ENCODE peak calls at places on chromosome 17, in six cellular contexts. Q, R, H, U, G and E are unnamed samples.

GRCh38 chr17:71071837-71072236 is 902.5 kb downstream of the KCNJ2 start:
- DNase-seq in Q (no peak), R (no peak), H (no peak), U (no peak), G (peak; percentile 88), E (peak; percentile 94)

GRCh38 chr17:11986179-11986938 is 10.9 kb downstream of the ZNF18 start:
- DNase-seq in Q (no peak), R (no peak), H (no peak), U (no peak), G (no peak), E (no peak)

GRCh38 chr17:21345236-21345635 is 30.9 kb upstream of the KCNJ12 start:
- DNase-seq in Q (no peak), R (no peak), H (no peak), U (no peak), G (no peak), E (no peak)

GRCh38 chr17:59751955-59752413 is 44.5 kb downstream of the VMP1 start:
- DNase-seq in Q (no peak), R (no peak), H (no peak), U (no peak), G (no peak), E (no peak)

GRCh38 chr17:77846531-77847085 is 111.9 kb upstream of the TNRC6C start:
- DNase-seq in Q (no peak), R (no peak), H (peak; percentile 87), U (no peak), G (no peak), E (no peak)

GRCh38 chr17:4920351-4921048 is 11.6 kb upstream of the GP1BA start:
- DNase-seq in Q (no peak), R (no peak), H (no peak), U (no peak), G (no peak), E (no peak)

GRCh38 chr17:72751746-72752145 is 340.7 kb downstream of the SLC39A11 start:
- DNase-seq in Q (no peak), R (no peak), H (no peak), U (no peak), G (no peak), E (no peak)

GRCh38 chr17:4087911-4088693 is 54.7 kb downstream of the ZZEF1 start:
- DNase-seq in Q (no peak), R (no peak), H (no peak), U (no peak), G (peak; percentile 44), E (no peak)

GRCh38 chr17:40317880-40318834 is 9.2 kb downstream of the RARA start:
- DNase-seq in Q (peak; percentile 99), R (peak; percentile 97), H (peak; percentile 87), U (peak; percentile 96), G (peak; percentile 89), E (peak; percentile 88)

GRCh38 chr17:39954876-39955275 is 7.9 kb upstream of the GSDMA start:
- DNase-seq in Q (no peak), R (no peak), H (no peak), U (no peak), G (no peak), E (no peak)

GRCh38 chr17:64291268-64291851 is 28.3 kb upstream of the TEX2 start:
- DNase-seq in Q (no peak), R (no peak), H (no peak), U (no peak), G (no peak), E (peak; percentile 6)

GRCh38 chr17:82781894-82782274 is 30.0 kb downstream of the TBCD start:
- DNase-seq in Q (peak; percentile 95), R (peak; percentile 88), H (peak; percentile 92), U (peak; percentile 90), G (peak; percentile 61), E (peak; percentile 85)

GRCh38 chr17:72502111-72502939 is 381.5 kb downstream of the SOX9 start:
- DNase-seq in Q (no peak), R (peak; percentile 37), H (peak; percentile 49), U (peak; percentile 68), G (no peak), E (no peak)

GRCh38 chr17:63295288-63295687 is 150.8 kb downstream of the CYB561 start:
- DNase-seq in Q (no peak), R (no peak), H (no peak), U (no peak), G (no peak), E (no peak)

GRCh38 chr17:74512624-74513084 is 18.6 kb downstream of the CD300LB start:
- DNase-seq in Q (no peak), R (no peak), H (no peak), U (peak; percentile 41), G (no peak), E (no peak)

GRCh38 chr17:312476-313148 is 40.0 kb downstream of the RPH3AL start:
- DNase-seq in Q (no peak), R (no peak), H (no peak), U (no peak), G (no peak), E (peak; percentile 25)

GRCh38 chr17:82356845-82357355 is 2.1 kb upstream of the TEX19 start:
- DNase-seq in Q (peak; percentile 72), R (peak; percentile 67), H (peak; percentile 73), U (no peak), G (no peak), E (no peak)

GRCh38 chr17:16937431-16937830 is 34.5 kb downstream of the TNFRSF13B start:
- DNase-seq in Q (no peak), R (no peak), H (no peak), U (peak; percentile 38), G (no peak), E (no peak)

GRCh38 chr17:6713130-6713917 is at the start of gene SLC13A5:
- DNase-seq in Q (peak; percentile 90), R (no peak), H (no peak), U (peak; percentile 37), G (no peak), E (peak; percentile 43)

GRCh38 chr17:75720656-75721462 is at the start of gene ITGB4:
- DNase-seq in Q (peak; percentile 96), R (peak; percentile 91), H (peak; percentile 42), U (peak; percentile 76), G (no peak), E (peak; percentile 95)

GRCh38 chr17:56653877-56654276 is 60.4 kb downstream of the NOG start:
- DNase-seq in Q (peak; percentile 66), R (no peak), H (no peak), U (no peak), G (peak; percentile 10), E (peak; percentile 31)

GRCh38 chr17:35630530-35631148 is 43.5 kb downstream of the AP2B1 start:
- DNase-seq in Q (no peak), R (no peak), H (no peak), U (no peak), G (no peak), E (no peak)

GRCh38 chr17:68398731-68399637 is 58.3 kb downstream of the WIPI1 start:
- DNase-seq in Q (peak; percentile 91), R (peak; percentile 46), H (peak; percentile 62), U (peak; percentile 56), G (peak; percentile 36), E (peak; percentile 68)

GRCh38 chr17:42111265-42111636 is 1.3 kb downstream of the DHX58 start:
- DNase-seq in Q (no peak), R (no peak), H (no peak), U (no peak), G (no peak), E (no peak)

GRCh38 chr17:58283674-58284612 is 3.2 kb upstream of the MPO start:
- DNase-seq in Q (no peak), R (no peak), H (peak; percentile 21), U (peak; percentile 23), G (no peak), E (no peak)